ENCODE peak calls at places on chromosomes 11 and 22, in ten cellular contexts. U is astrocyte; O is tibial artery; L is CD8-positive, alpha-beta T cell; K is breast epithelium; S is brain microvascular endothelial cell; J is endothelial cell of umbilical vein; D is epithelial cell of esophagus; X is transverse colon; Q is adrenal gland. M is an unnamed sample.
A peak's percentile ranks its signal among the peaks of the same experiment; 100 is the strongest.

GRCh38 chr11:64566042-64566914 is 24.7 kb upstream of the SLC22A12 start:
- DNase-seq in X (peak; percentile 65), L (no peak), S (peak; percentile 72), K (no peak), Q (peak; percentile 93), D (peak; percentile 92), U (peak; percentile 76), J (peak; percentile 65), O (peak; percentile 55), M (no peak)

GRCh38 chr11:3231851-3232744 is at the start of gene MRGPRE:
- DNase-seq in D (peak; percentile 6), K (no peak), Q (no peak), O (no peak), U (no peak), X (no peak), J (no peak), S (no peak), L (no peak), M (no peak)

GRCh38 chr11:93747122-93747521 is 5.7 kb downstream of the C11orf54 start:
- DNase-seq in J (no peak), K (no peak), D (no peak), Q (no peak), L (no peak), O (no peak), X (no peak), U (no peak), S (no peak), M (no peak)

GRCh38 chr22:29702025-29702930 is 17.5 kb upstream of the CABP7 start:
- DNase-seq in J (no peak), L (no peak), U (no peak), D (no peak), S (no peak), O (no peak), X (peak; percentile 23), Q (no peak), K (no peak), M (no peak)

GRCh38 chr22:30871391-30872281 is 96.9 kb downstream of the MORC2 start:
- DNase-seq in D (no peak), O (no peak), U (no peak), J (no peak), K (peak; percentile 36), L (no peak), X (peak; percentile 3), S (no peak), Q (peak; percentile 7), M (no peak)

GRCh38 chr11:77167111-77167626 is 39.1 kb downstream of the MYO7A start:
- DNase-seq in S (no peak), U (no peak), K (no peak), Q (no peak), D (peak; percentile 5), L (no peak), J (no peak), O (no peak), X (no peak), M (no peak)

GRCh38 chr11:37264060-37264459 is 666.0 kb upstream of the RAG2 start:
- DNase-seq in D (no peak), J (no peak), L (no peak), K (no peak), Q (no peak), U (no peak), O (no peak), S (no peak), X (no peak), M (no peak)

GRCh38 chr22:49934144-49934890 is 15.9 kb downstream of the CRELD2 start:
- DNase-seq in Q (peak; percentile 75), D (peak; percentile 31), S (no peak), O (no peak), J (no peak), K (peak; percentile 78), X (peak; percentile 75), L (no peak), U (peak; percentile 44), M (no peak)

GRCh38 chr11:67392182-67392715 is 463 bp downstream of the RAD9A start:
- DNase-seq in O (no peak), K (no peak), L (no peak), U (no peak), D (no peak), X (no peak), J (no peak), S (no peak), Q (no peak), M (no peak)

GRCh38 chr11:70019576-70020011 is 58.5 kb upstream of the ANO1 start:
- DNase-seq in K (no peak), D (no peak), O (no peak), L (no peak), Q (no peak), U (peak; percentile 59), X (no peak), S (no peak), J (no peak), M (no peak)

GRCh38 chr22:22742641-22743040 is 98.2 kb downstream of the GGTLC2 start:
- DNase-seq in D (no peak), O (no peak), K (no peak), S (no peak), U (no peak), X (no peak), Q (no peak), L (no peak), J (no peak), M (no peak)
- H3K4me3 ChIP-seq in D (no peak overlapping the region), O (no peak overlapping the region), K (no peak overlapping the region), S (no peak overlapping the region), U (no peak overlapping the region), X (no peak overlapping the region), Q (no peak overlapping the region), L (no peak overlapping the region), J (no peak overlapping the region), M (no peak overlapping the region)

GRCh38 chr22:37456351-37456750 is 29.1 kb upstream of the ELFN2 start:
- DNase-seq in U (no peak), J (no peak), Q (no peak), L (no peak), X (no peak), K (no peak), O (no peak), S (no peak), D (no peak), M (no peak)

GRCh38 chr22:37455896-37456295 is 28.6 kb upstream of the ELFN2 start:
- DNase-seq in O (no peak), K (no peak), L (no peak), D (peak; percentile 11), Q (no peak), J (no peak), X (no peak), S (peak; percentile 26), U (peak; percentile 20), M (no peak)

GRCh38 chr22:37457093-37457893 is 28.9 kb downstream of the MFNG start:
- DNase-seq in J (peak; percentile 60), U (no peak), Q (peak; percentile 71), L (peak; percentile 90), K (peak; percentile 66), O (peak; percentile 38), S (peak; percentile 51), D (peak; percentile 74), X (peak; percentile 84), M (no peak)

GRCh38 chr22:37453696-37454095 is 26.4 kb upstream of the ELFN2 start:
- DNase-seq in Q (no peak), J (no peak), D (no peak), O (no peak), S (no peak), L (no peak), X (no peak), K (no peak), U (no peak), M (no peak)

GRCh38 chr22:37454857-37455686 is 27.8 kb upstream of the ELFN2 start:
- DNase-seq in Q (peak; percentile 43), U (peak; percentile 94), X (no peak), D (peak; percentile 83), O (no peak), S (peak; percentile 84), J (peak; percentile 84), L (no peak), K (no peak), M (peak; percentile 28)
- TF ChIP-seq CTCF in Q (no peak), U (no peak), X (no peak), D (no peak), O (no peak), S (no peak), J (no peak), L (no peak), K (no peak), M (no peak)

GRCh38 chr11:59336931-59337330 is 21.8 kb upstream of the OR5AN1 start:
- DNase-seq in K (no peak), J (no peak), S (no peak), D (no peak), X (no peak), O (no peak), L (no peak), Q (no peak), U (no peak), M (no peak)
- H3K4me3 ChIP-seq in K (no peak overlapping the region), J (no peak overlapping the region), S (no peak overlapping the region), D (no peak overlapping the region), X (no peak overlapping the region), O (no peak overlapping the region), L (no peak overlapping the region), Q (no peak overlapping the region), U (no peak overlapping the region), M (no peak overlapping the region)

GRCh38 chr22:26336773-26337172 is 92.3 kb upstream of the ASPHD2 start:
- DNase-seq in L (no peak), J (no peak), U (no peak), S (no peak), Q (no peak), D (no peak), K (no peak), X (no peak), O (no peak), M (no peak)
- TF ChIP-seq CTCF in L (no peak), J (no peak), U (no peak), S (no peak), Q (no peak), D (no peak), K (no peak), X (no peak), O (no peak), M (no peak)

GRCh38 chr11:82268627-82269026 is 465.0 kb downstream of the FAM181B start:
- DNase-seq in S (no peak), U (no peak), X (no peak), J (no peak), K (no peak), O (no peak), Q (no peak), L (no peak), D (no peak), M (no peak)
- H3K4me3 ChIP-seq in S (no peak overlapping the region), U (no peak overlapping the region), X (no peak overlapping the region), J (no peak overlapping the region), K (no peak overlapping the region), O (no peak overlapping the region), Q (no peak overlapping the region), L (no peak overlapping the region), D (no peak overlapping the region), M (no peak overlapping the region)

GRCh38 chr11:26741036-26741435 is 19.2 kb upstream of the SLC5A12 start:
- DNase-seq in O (no peak), J (no peak), K (no peak), L (no peak), S (peak; percentile 91), X (no peak), U (peak; percentile 69), D (no peak), Q (no peak), M (peak; percentile 28)

GRCh38 chr11:26743622-26744021 is 21.8 kb upstream of the SLC5A12 start:
- DNase-seq in O (no peak), Q (no peak), D (no peak), S (no peak), L (no peak), X (no peak), U (no peak), K (no peak), J (no peak), M (no peak)
- TF ChIP-seq CTCF in O (no peak), Q (no peak), D (no peak), S (no peak), L (no peak), X (no peak), U (no peak), K (no peak), J (no peak), M (no peak)